ENCODE peak calls at places on chromosomes 2 and 18, in four cellular contexts. J is stimulated activated CD4-positive, alpha-beta T cell treated with anti-CD3 and anti-CD28 coated beads, Interleukin-2, amount 100 ng/mL, for 48 hours; H is SW480; X is posterior cingulate gyrus. O is an unnamed sample.

GRCh38 chr2:62934501-62934900 is 116.1 kb upstream of the OTX1 start:
- DNase-seq in J (no peak), H (no peak), X (no peak), O (no peak)

GRCh38 chr2:3482363-3482821 is 36.9 kb downstream of the ADI1 start:
- DNase-seq in X (no peak), J (no peak), H (no peak), O (no peak)

GRCh38 chr2:164388511-164388910 is 232.8 kb downstream of the GRB14 start:
- DNase-seq in X (no peak), J (no peak), H (peak), O (peak)

GRCh38 chr18:10232062-10232461 is 222.4 kb upstream of the APCDD1 start:
- DNase-seq in H (no peak), J (no peak), X (no peak), O (no peak)

GRCh38 chr2:137706786-137707613 is 257.3 kb upstream of the HNMT start:
- DNase-seq in J (no peak), H (no peak), X (peak), O (no peak)

GRCh38 chr2:36290306-36290705 is 65.3 kb upstream of the CRIM1 start:
- DNase-seq in X (no peak), H (no peak), J (no peak), O (no peak)

GRCh38 chr18:56770873-56771272 is 119.7 kb downstream of the WDR7 start:
- DNase-seq in H (no peak), J (no peak), X (no peak), O (no peak)

GRCh38 chr2:39243469-39244123 is at the start of gene CDKL4:
- DNase-seq in H (no peak), X (no peak), J (no peak), O (no peak)

GRCh38 chr2:46435796-46436360 is 43.5 kb upstream of the TMEM247 start:
- DNase-seq in X (no peak), H (no peak), J (no peak), O (no peak)

GRCh38 chr2:189217546-189217945 is 38.0 kb upstream of the COL5A2 start:
- DNase-seq in X (no peak), H (no peak), J (no peak), O (no peak)

GRCh38 chr2:66717973-66718372 is 283.0 kb downstream of the MEIS1 start:
- DNase-seq in X (no peak), H (no peak), J (no peak), O (no peak)

GRCh38 chr2:15588329-15588919 is 3.2 kb upstream of the DDX1 start:
- DNase-seq in J (peak), H (peak), X (peak), O (no peak)

GRCh38 chr2:27720004-27720551 is 51.4 kb upstream of the MRPL33 start:
- DNase-seq in J (peak), H (peak), X (no peak), O (peak)

GRCh38 chr2:45781464-45781811 is 130.0 kb downstream of the PRKCE start:
- DNase-seq in X (no peak), H (no peak), J (no peak), O (no peak)

GRCh38 chr2:98734157-98734556 is 3.2 kb upstream of the MGAT4A start:
- DNase-seq in J (no peak), X (no peak), H (no peak), O (no peak)

GRCh38 chr18:48834421-48835011 is 116.2 kb downstream of the SMAD7 start:
- DNase-seq in X (peak), J (peak), H (peak), O (peak)

GRCh38 chr2:190530211-190530639 is 4.3 kb downstream of the NEMP2 start:
- DNase-seq in X (no peak), J (no peak), H (peak), O (no peak)

GRCh38 chr2:110678457-110679336 is 834 bp upstream of the BUB1 start:
- DNase-seq in H (peak), J (peak), X (peak), O (no peak)

GRCh38 chr2:30255466-30256408 is 24.4 kb downstream of the LBH start:
- DNase-seq in J (no peak), H (no peak), X (no peak), O (no peak)

GRCh38 chr18:78974115-78974740 is 5.4 kb upstream of the SALL3 start:
- DNase-seq in H (no peak), X (no peak), J (no peak), O (no peak)

GRCh38 chr18:69000366-69000765 is 202.5 kb downstream of the CCDC102B start:
- DNase-seq in H (no peak), J (no peak), X (no peak), O (no peak)

GRCh38 chr2:197869501-197870111 is 65.2 kb downstream of the PLCL1 start:
- DNase-seq in J (no peak), H (no peak), X (no peak), O (no peak)

GRCh38 chr18:6624729-6625308 is 104.7 kb upstream of the ARHGAP28 start:
- DNase-seq in X (no peak), H (no peak), J (no peak), O (no peak)

GRCh38 chr2:194698012-194698411 is 959.0 kb upstream of the SLC39A10 start:
- DNase-seq in J (no peak), H (no peak), X (no peak), O (no peak)

GRCh38 chr2:171595896-171596295 is 73.6 kb downstream of the CYBRD1 start:
- DNase-seq in X (no peak), J (no peak), H (no peak), O (no peak)

GRCh38 chr2:47097563-47097962 is 57.5 kb downstream of the STPG4 start:
- DNase-seq in J (no peak), H (no peak), X (no peak), O (no peak)

GRCh38 chr2:127884436-127884835 is 1.3 kb downstream of the AMMECR1L start:
- DNase-seq in H (no peak), J (no peak), X (no peak), O (no peak)

GRCh38 chr2:204272913-204273312 is 272.4 kb upstream of the PARD3B start:
- DNase-seq in H (no peak), X (no peak), J (no peak), O (no peak)

GRCh38 chr2:44100351-44100750 is 68.3 kb upstream of the PPM1B start:
- DNase-seq in J (no peak), H (peak), X (no peak), O (no peak)

GRCh38 chr18:57947117-57947516 is 96.9 kb upstream of the NEDD4L start:
- DNase-seq in H (no peak), J (no peak), X (no peak), O (no peak)

GRCh38 chr2:102032368-102033027 is 40.7 kb downstream of the IL1R2 start:
- DNase-seq in H (no peak), X (no peak), J (no peak), O (no peak)

O was measured in keratinocyte.